ENCODE peak calls at places on chromosomes 13 and 19, in four cellular contexts. X is ACHN, R is NCI-H1436, Y is cardiac fibroblast. D is an unnamed sample.
A peak's percentile ranks its signal among the peaks of the same experiment; 100 is the strongest.

GRCh38 chr13:105336706-105337582 is 1198.5 kb downstream of the EFNB2 start:
- DNase-seq in Y (peak; percentile 37), R (no peak), X (no peak), D (no peak)

GRCh38 chr19:33063356-33064116 is 1.2 kb downstream of the RHPN2 start:
- DNase-seq in Y (peak; percentile 43), R (no peak), X (no peak), D (peak; percentile 84)

GRCh38 chr19:48292798-48293197 is 22.9 kb downstream of the ZNF114 start:
- DNase-seq in X (peak; percentile 29), Y (peak; percentile 74), R (no peak), D (no peak)

GRCh38 chr19:28737021-28737525 is 475.9 kb downstream of the UQCRFS1 start:
- DNase-seq in Y (peak; percentile 66), R (peak; percentile 30), X (peak; percentile 59), D (peak; percentile 95)

GRCh38 chr13:49113526-49114286 is 106.4 kb upstream of the MLNR start:
- DNase-seq in Y (peak; percentile 68), X (peak; percentile 50), R (no peak), D (no peak)

GRCh38 chr13:90493667-90494066 is 853.8 kb upstream of the MIR17HG start:
- DNase-seq in Y (no peak), R (no peak), X (no peak), D (no peak)

GRCh38 chr13:98399756-98400155 is 177.2 kb downstream of the STK24 start:
- DNase-seq in X (no peak), R (no peak), Y (no peak), D (no peak)

GRCh38 chr13:65540064-65540635 is 1690.0 kb downstream of the PCDH9 start:
- DNase-seq in X (no peak), Y (peak; percentile 4), R (no peak), D (no peak)

GRCh38 chr19:342128-342455 is 2.5 kb downstream of the MIER2 start:
- DNase-seq in Y (no peak), R (no peak), X (no peak), D (no peak)